ENCODE peak calls at places on chromosome 13, in ten cellular contexts. L is BJ, N is cardiac fibroblast, D is neural progenitor cell, Q is suprapubic skin, R is HL-60, T is heart right ventricle, O is cardiac muscle cell, X is breast epithelium, V is kidney. G is an unnamed sample.

GRCh38 chr13:75579529-75579928 is 29.9 kb downstream of the UCHL3 start:
- DNase-seq in D (no peak), O (no peak), L (no peak), T (no peak), R (no peak), Q (no peak), V (no peak), X (no peak), N (no peak), G (no peak)

GRCh38 chr13:106230450-106230849 is 305.0 kb downstream of the EFNB2 start:
- DNase-seq in D (no peak), Q (no peak), O (peak), L (no peak), R (no peak), T (no peak), V (no peak), N (peak), X (no peak), G (no peak)

GRCh38 chr13:35557475-35557874 is 81.0 kb upstream of the MAB21L1 start:
- DNase-seq in O (no peak), N (no peak), X (no peak), T (no peak), L (no peak), V (no peak), D (no peak), Q (no peak), R (no peak), G (no peak)

GRCh38 chr13:82758056-82758455 is 1124.2 kb downstream of the SLITRK1 start:
- DNase-seq in L (no peak), V (no peak), O (peak), N (peak), Q (no peak), T (no peak), D (peak), X (no peak), R (no peak), G (no peak)

GRCh38 chr13:28753208-28753892 is 34.6 kb upstream of the SLC46A3 start:
- DNase-seq in D (no peak), L (peak), N (peak), X (peak), Q (no peak), T (peak), R (no peak), V (no peak), O (peak), G (no peak)

GRCh38 chr13:113759525-113760137 is 605 bp downstream of the TMEM255B start:
- DNase-seq in L (no peak), Q (no peak), N (peak), T (peak), R (no peak), X (no peak), V (no peak), O (peak), D (peak), G (no peak)

GRCh38 chr13:91375119-91375729 is 23.2 kb upstream of the GPC5 start:
- DNase-seq in X (no peak), O (peak), N (peak), R (no peak), Q (no peak), L (no peak), V (no peak), T (no peak), D (no peak), G (no peak)

GRCh38 chr13:112842931-112843391 is 126.1 kb upstream of the MCF2L start:
- DNase-seq in L (no peak), T (no peak), N (no peak), V (no peak), O (no peak), D (no peak), R (no peak), X (no peak), Q (no peak), G (no peak)

GRCh38 chr13:71237332-71237731 is 629.7 kb downstream of the DACH1 start:
- DNase-seq in Q (no peak), L (no peak), V (no peak), R (no peak), D (no peak), T (no peak), N (no peak), O (no peak), X (no peak), G (no peak)

GRCh38 chr13:113544896-113545295 is 39.7 kb upstream of the TFDP1 start:
- DNase-seq in V (peak), N (no peak), R (no peak), X (no peak), D (no peak), O (no peak), L (no peak), T (no peak), Q (peak), G (peak)

GRCh38 chr13:48942131-48942530 is 33.6 kb upstream of the FNDC3A start:
- DNase-seq in N (peak), Q (no peak), V (no peak), X (no peak), D (no peak), O (peak), R (no peak), T (no peak), L (no peak), G (no peak)

GRCh38 chr13:92833071-92833470 is 393.5 kb upstream of the GPC6 start:
- DNase-seq in N (no peak), V (no peak), Q (no peak), L (no peak), R (no peak), T (no peak), X (no peak), D (no peak), O (peak), G (no peak)

GRCh38 chr13:70817571-70817970 is 709.3 kb upstream of the KLHL1 start:
- DNase-seq in N (no peak), R (no peak), X (no peak), D (no peak), Q (no peak), L (no peak), T (no peak), V (no peak), O (no peak), G (no peak)

GRCh38 chr13:75861786-75862185 is 225.7 kb downstream of the LMO7 start:
- DNase-seq in V (no peak), L (no peak), Q (no peak), O (no peak), D (no peak), X (no peak), T (no peak), R (no peak), N (no peak), G (no peak)

GRCh38 chr13:101258071-101258470 is 158.2 kb downstream of the NALCN start:
- DNase-seq in Q (no peak), V (no peak), L (peak), R (peak), T (no peak), D (peak), N (peak), O (peak), X (no peak), G (no peak)

GRCh38 chr13:33554919-33555791 is 262.8 kb upstream of the RFC3 start:
- DNase-seq in D (peak), R (no peak), Q (no peak), L (no peak), N (peak), V (no peak), O (peak), X (no peak), T (no peak), G (no peak)

GRCh38 chr13:48962281-48962680 is 13.4 kb upstream of the FNDC3A start:
- DNase-seq in V (no peak), O (peak), Q (no peak), D (no peak), T (no peak), L (no peak), N (no peak), R (no peak), X (no peak), G (no peak)

GRCh38 chr13:97112451-97113152 is 109.5 kb upstream of the MBNL2 start:
- DNase-seq in R (no peak), Q (no peak), D (no peak), X (no peak), O (no peak), T (no peak), N (no peak), L (no peak), V (no peak), G (no peak)

GRCh38 chr13:103315701-103316100 is 249.5 kb upstream of the SLC10A2 start:
- DNase-seq in Q (no peak), X (no peak), O (no peak), N (no peak), R (no peak), L (no peak), T (no peak), V (no peak), D (no peak), G (no peak)

GRCh38 chr13:102195566-102196462 is 206.0 kb downstream of the FGF14 start:
- DNase-seq in T (no peak), O (no peak), N (peak), D (no peak), X (no peak), L (peak), Q (no peak), R (no peak), V (no peak), G (no peak)

GRCh38 chr13:78020861-78021260 is 102.2 kb upstream of the EDNRB start:
- DNase-seq in R (no peak), O (peak), V (peak), X (no peak), D (peak), Q (no peak), L (no peak), N (no peak), T (no peak), G (no peak)

GRCh38 chr13:102729560-102730275 is 34.9 kb upstream of the METTL21C start:
- DNase-seq in L (no peak), O (peak), R (no peak), N (peak), X (no peak), T (no peak), D (no peak), V (no peak), Q (no peak), G (no peak)

GRCh38 chr13:26482451-26483197 is 74.9 kb upstream of the WASF3 start:
- DNase-seq in X (peak), N (peak), T (no peak), L (no peak), D (peak), O (peak), R (peak), V (no peak), Q (peak), G (no peak)

GRCh38 chr13:34465423-34465922 is 476.6 kb upstream of the NBEA start:
- DNase-seq in L (no peak), O (no peak), V (no peak), X (no peak), N (no peak), Q (no peak), R (no peak), T (no peak), D (no peak), G (no peak)

GRCh38 chr13:57633950-57634828 is 2.6 kb downstream of the PCDH17 start:
- DNase-seq in V (peak), D (peak), N (no peak), T (peak), Q (no peak), R (no peak), O (no peak), L (no peak), X (no peak), G (peak)

GRCh38 chr13:79541426-79542049 is 60.6 kb downstream of the NDFIP2 start:
- DNase-seq in X (no peak), L (peak), Q (no peak), N (peak), V (no peak), T (no peak), O (peak), D (peak), R (no peak), G (no peak)

GRCh38 chr13:29111446-29111845 is 291.3 kb downstream of the MTUS2 start:
- DNase-seq in N (no peak), Q (no peak), D (no peak), L (no peak), X (no peak), T (no peak), R (no peak), V (no peak), O (no peak), G (no peak)

GRCh38 chr13:114001331-114002008 is 27.6 kb upstream of the C13orf46 start:
- DNase-seq in R (no peak), D (no peak), V (peak), O (no peak), L (no peak), X (no peak), T (peak), Q (no peak), N (no peak), G (no peak)

GRCh38 chr13:41107584-41108014 is 25.0 kb downstream of the KBTBD6 start:
- DNase-seq in D (peak), V (no peak), N (no peak), X (no peak), L (no peak), R (no peak), T (no peak), O (no peak), Q (no peak), G (no peak)

GRCh38 chr13:91398413-91399188 is at the start of gene GPC5:
- DNase-seq in N (peak), L (no peak), R (peak), T (peak), V (peak), Q (no peak), D (peak), O (peak), X (peak), G (peak)

GRCh38 chr13:37403776-37404497 is 194.6 kb downstream of the POSTN start:
- DNase-seq in N (peak), D (no peak), L (peak), R (no peak), O (peak), X (no peak), T (no peak), Q (no peak), V (no peak), G (no peak)

GRCh38 chr13:96984061-96984508 is 10.2 kb downstream of the OXGR1 start:
- DNase-seq in L (no peak), N (no peak), Q (no peak), V (peak), R (no peak), O (peak), T (no peak), X (peak), D (peak), G (no peak)

GRCh38 chr13:46575843-46576242 is 22.9 kb downstream of the LRCH1 start:
- DNase-seq in X (peak), N (peak), R (no peak), V (no peak), D (peak), L (no peak), O (peak), Q (no peak), T (no peak), G (no peak)

GRCh38 chr13:111515648-111516047 is 195.2 kb downstream of the TEX29 start:
- DNase-seq in V (peak), L (no peak), N (no peak), Q (no peak), R (no peak), D (no peak), T (no peak), O (no peak), X (no peak), G (peak)

GRCh38 chr13:50299546-50300249 is 284.5 kb downstream of the KCNRG start:
- DNase-seq in L (no peak), Q (no peak), R (no peak), V (no peak), D (no peak), X (no peak), T (no peak), N (no peak), O (no peak), G (no peak)

GRCh38 chr13:35472308-35473008 is 4.0 kb downstream of the MAB21L1 start:
- DNase-seq in Q (no peak), R (no peak), V (peak), N (no peak), O (no peak), T (no peak), D (peak), X (no peak), L (no peak), G (no peak)

GRCh38 chr13:112781881-112782361 is 92.1 kb downstream of the ATP11A start:
- DNase-seq in L (no peak), D (no peak), T (peak), V (no peak), O (no peak), Q (no peak), R (no peak), X (no peak), N (peak), G (peak)

GRCh38 chr13:99027260-99027659 is 49.4 kb upstream of the DOCK9 start:
- DNase-seq in X (no peak), Q (no peak), D (no peak), R (no peak), L (no peak), T (no peak), N (no peak), V (no peak), O (no peak), G (no peak)

GRCh38 chr13:99031725-99032298 is 53.9 kb upstream of the DOCK9 start:
- DNase-seq in Q (no peak), R (no peak), T (no peak), N (no peak), O (no peak), D (no peak), L (no peak), V (no peak), X (no peak), G (no peak)

GRCh38 chr13:99027661-99028425 is 50.0 kb upstream of the DOCK9 start:
- DNase-seq in L (no peak), O (no peak), D (no peak), X (no peak), Q (no peak), V (no peak), N (no peak), R (no peak), T (no peak), G (no peak)

GRCh38 chr13:99029576-99029975 is 51.7 kb upstream of the DOCK9 start:
- DNase-seq in X (no peak), T (no peak), R (no peak), O (no peak), N (no peak), L (no peak), Q (no peak), V (no peak), D (no peak), G (no peak)

GRCh38 chr13:99028890-99029289 is 51.0 kb upstream of the DOCK9 start:
- DNase-seq in X (no peak), R (no peak), V (no peak), O (no peak), Q (no peak), N (no peak), T (no peak), L (no peak), D (peak), G (no peak)
- TF ChIP-seq CTCF in X (no peak), R (peak), V (peak), O (peak), Q (no peak), N (peak), T (no peak), L (peak), D (peak), G (peak)

GRCh38 chr13:99935772-99936171 is 35.8 kb downstream of the ZIC5 start:
- DNase-seq in R (no peak), T (no peak), L (no peak), Q (no peak), X (no peak), D (no peak), V (no peak), O (no peak), N (no peak), G (no peak)
- TF ChIP-seq CTCF in R (no peak), T (no peak), L (no peak), Q (no peak), X (no peak), D (peak), V (no peak), O (no peak), N (no peak), G (no peak)

GRCh38 chr13:109790951-109791605 is 4.7 kb upstream of the IRS2 start:
- DNase-seq in T (no peak), X (no peak), Q (no peak), O (peak), V (no peak), D (peak), R (peak), N (peak), L (no peak), G (no peak)
- TF ChIP-seq CTCF in T (peak), X (no peak), Q (no peak), O (peak), V (peak), D (peak), R (peak), N (peak), L (peak), G (peak)

DNA sequence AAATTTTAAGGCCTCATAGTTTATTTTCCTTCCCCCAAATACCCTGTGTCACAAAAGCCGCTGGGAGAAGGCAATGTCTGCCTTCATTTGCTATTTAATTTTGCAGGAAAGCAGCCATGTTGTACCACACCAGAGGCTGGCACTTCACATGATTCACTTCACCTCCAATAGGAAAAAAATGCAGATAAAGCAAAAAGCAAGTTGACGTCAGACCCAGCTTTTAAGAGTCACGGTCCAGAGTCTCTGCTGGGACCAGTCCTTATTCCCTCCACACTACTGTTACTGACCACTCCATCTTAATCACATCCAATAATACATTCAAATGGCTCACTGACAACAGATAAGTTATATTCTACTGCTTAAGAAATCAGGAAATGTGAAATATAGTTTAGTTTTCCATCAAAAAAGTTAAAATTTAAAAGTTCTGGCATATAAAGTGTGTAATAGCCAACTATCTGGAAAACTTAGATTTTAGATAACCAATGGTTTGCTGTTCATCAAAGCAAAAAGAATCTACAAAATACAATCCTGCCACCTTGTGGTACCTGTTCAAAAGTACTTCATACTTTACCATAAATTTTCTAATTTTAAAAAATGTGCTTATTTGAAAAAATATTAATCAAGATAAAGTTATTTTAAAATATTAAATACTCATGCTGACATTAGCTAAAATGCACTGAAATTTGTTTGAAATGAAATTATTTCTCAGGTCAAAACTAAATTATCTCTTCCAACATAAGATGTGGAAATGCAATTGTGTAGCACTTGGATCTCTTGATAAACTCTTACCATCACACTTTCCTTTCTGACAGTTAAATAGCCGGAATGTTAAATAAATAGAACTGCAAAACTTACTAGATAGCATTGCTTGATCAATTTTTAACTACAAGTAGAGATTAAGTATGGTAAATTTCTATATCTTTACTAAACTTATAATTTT is 97.3 kb downstream of the SERP2 start:
- DNase-seq in O (peak), N (peak), T (no peak), Q (no peak), R (no peak), D (peak), L (no peak), V (no peak), X (no peak), G (no peak)
- TF ChIP-seq CTCF in O (peak), N (peak), T (peak), Q (no peak), R (no peak), D (peak), L (peak), V (peak), X (peak), G (peak)

GRCh38 chr13:19089315-19089714 is 92.3 kb downstream of the TUBA3C start:
- DNase-seq in V (no peak), O (no peak), D (no peak), L (no peak), N (no peak), T (no peak), X (no peak), R (no peak), Q (no peak), G (no peak)
- TF ChIP-seq CTCF in V (peak), O (no peak), D (no peak), L (no peak), N (no peak), T (peak), X (no peak), R (peak), Q (no peak), G (no peak)

GRCh38 chr13:32415019-32415418 is 12.9 kb downstream of the N4BP2L1 start:
- DNase-seq in N (peak), O (peak), Q (no peak), R (no peak), D (peak), L (no peak), X (no peak), T (no peak), V (no peak), G (no peak)
- TF ChIP-seq CTCF in N (peak), O (peak), Q (no peak), R (peak), D (peak), L (peak), X (no peak), T (peak), V (no peak), G (peak)

DNA sequence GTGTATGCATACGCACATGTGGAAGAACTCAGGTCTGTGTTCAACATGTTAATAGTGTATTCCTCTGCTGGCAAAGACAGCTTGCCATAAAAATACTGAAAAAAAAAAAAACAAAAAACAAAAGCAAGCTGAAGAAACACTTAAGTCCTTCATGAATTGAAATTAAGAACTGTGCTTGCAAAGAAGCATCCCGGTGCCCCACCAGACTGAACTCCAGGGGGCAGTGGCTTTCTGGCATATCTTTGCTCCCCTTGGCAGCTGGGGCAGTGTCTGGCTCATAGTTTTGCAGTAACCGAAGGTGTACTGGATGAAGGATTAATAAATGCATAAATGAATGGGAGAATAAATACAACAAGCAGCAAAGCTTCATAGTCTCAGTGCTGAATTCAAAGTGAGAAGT is 187.6 kb downstream of the LHFPL6 start:
- DNase-seq in Q (no peak), D (peak), X (peak), V (no peak), O (peak), N (peak), L (no peak), T (peak), R (no peak), G (no peak)
- TF ChIP-seq CTCF in Q (no peak), D (peak), X (no peak), V (peak), O (peak), N (peak), L (peak), T (peak), R (no peak), G (peak)

G was measured in type B pancreatic cell.